ENCODE peak calls at places on chromosomes 2 and 18, in four cellular contexts. I, L, J and Q are unnamed samples.

GRCh38 chr2:226601881-226602280 is 197.7 kb downstream of the IRS1 start:
- DNase-seq in I (no peak), L (no peak), J (no peak), Q (no peak)

GRCh38 chr2:56184500-56184996 is 758 bp downstream of the CCDC85A start:
- DNase-seq in I (no peak), L (no peak), J (peak; percentile 78), Q (peak; percentile 27)

GRCh38 chr2:204705243-204705971 is 160.1 kb downstream of the PARD3B start:
- DNase-seq in I (no peak), L (no peak), J (no peak), Q (no peak)

GRCh38 chr2:186274936-186275575 is 211.0 kb upstream of the ZC3H15 start:
- DNase-seq in I (no peak), L (no peak), J (no peak), Q (no peak)

GRCh38 chr2:216637472-216637871 is 4.3 kb downstream of the IGFBP2 start:
- DNase-seq in I (no peak), L (no peak), J (no peak), Q (no peak)

GRCh38 chr2:241535871-241536639 is 22.5 kb upstream of the BOK start:
- DNase-seq in I (no peak), L (no peak), J (no peak), Q (no peak)

GRCh38 chr2:118496467-118496866 is 351.0 kb downstream of the EN1 start:
- DNase-seq in I (no peak), L (no peak), J (no peak), Q (no peak)

GRCh38 chr2:235041918-235042575 is 90.2 kb downstream of the SH3BP4 start:
- DNase-seq in I (no peak), L (no peak), J (no peak), Q (peak; percentile 37)

GRCh38 chr2:163491850-163492249 is 244.0 kb downstream of the FIGN start:
- DNase-seq in I (no peak), L (no peak), J (no peak), Q (no peak)

GRCh38 chr2:143841935-143842334 is 678.0 kb downstream of the ZEB2 start:
- DNase-seq in I (no peak), L (no peak), J (no peak), Q (no peak)

GRCh38 chr2:225471492-225471891 is 72.0 kb downstream of the NYAP2 start:
- DNase-seq in I (no peak), L (no peak), J (no peak), Q (no peak)

GRCh38 chr2:8171608-8172007 is 510.2 kb upstream of the ID2 start:
- DNase-seq in I (no peak), L (no peak), J (no peak), Q (no peak)

GRCh38 chr2:17190527-17190926 is 327.7 kb downstream of the RAD51AP2 start:
- DNase-seq in I (no peak), L (no peak), J (no peak), Q (no peak)

GRCh38 chr2:184597996-184598312 is 375 bp upstream of the ZNF804A start:
- DNase-seq in I (no peak), L (no peak), J (no peak), Q (no peak)

GRCh38 chr2:143802871-143803650 is 673.8 kb downstream of the ARHGAP15 start:
- DNase-seq in I (no peak), L (no peak), J (no peak), Q (no peak)

GRCh38 chr2:97699765-97700444 is 13.5 kb upstream of the ZAP70 start:
- DNase-seq in I (peak; percentile 46), L (peak; percentile 78), J (no peak), Q (no peak)

GRCh38 chr2:73976803-73977202 is 7.9 kb upstream of the TET3 start:
- DNase-seq in I (no peak), L (no peak), J (no peak), Q (no peak)

GRCh38 chr2:143725425-143725824 is 596.2 kb downstream of the ARHGAP15 start:
- DNase-seq in I (no peak), L (no peak), J (no peak), Q (no peak)

GRCh38 chr2:167966937-167967913 is 280.2 kb downstream of the STK39 start:
- DNase-seq in I (no peak), L (no peak), J (no peak), Q (no peak)

GRCh38 chr2:8477511-8478132 is 204.2 kb upstream of the ID2 start:
- DNase-seq in I (no peak), L (peak; percentile 63), J (no peak), Q (no peak)

GRCh38 chr2:11499081-11499743 is 33.3 kb upstream of the E2F6 start:
- DNase-seq in I (no peak), L (no peak), J (no peak), Q (no peak)

GRCh38 chr18:63213331-63213900 is 106.2 kb downstream of the BCL2 start:
- DNase-seq in I (no peak), L (no peak), J (no peak), Q (no peak)

GRCh38 chr2:42340938-42341636 is 19.9 kb downstream of the COX7A2L start:
- DNase-seq in I (no peak), L (no peak), J (no peak), Q (no peak)

GRCh38 chr2:9984217-9984739 is 32.8 kb downstream of the GRHL1 start:
- DNase-seq in I (no peak), L (no peak), J (no peak), Q (no peak)

GRCh38 chr2:61707984-61708852 is 145.6 kb downstream of the FAM161A start:
- DNase-seq in I (no peak), L (no peak), J (no peak), Q (no peak)

GRCh38 chr2:182540236-182540635 is 113.4 kb upstream of the PDE1A start:
- DNase-seq in I (no peak), L (no peak), J (no peak), Q (no peak)

GRCh38 chr2:29650634-29651097 is 270.7 kb downstream of the ALK start:
- DNase-seq in I (no peak), L (no peak), J (no peak), Q (no peak)

GRCh38 chr2:43370705-43371104 is 144.3 kb upstream of the ZFP36L2 start:
- DNase-seq in I (no peak), L (no peak), J (no peak), Q (no peak)

GRCh38 chr2:112881217-112882000 is 29.6 kb upstream of the IL37 start:
- DNase-seq in I (no peak), L (no peak), J (no peak), Q (no peak)

GRCh38 chr2:10242451-10242850 is 60.3 kb upstream of the HPCAL1 start:
- DNase-seq in I (peak; percentile 11), L (no peak), J (peak; percentile 51), Q (peak; percentile 44)

GRCh38 chr18:56637897-56638231 is 528 bp downstream of the TXNL1 start:
- DNase-seq in I (no peak), L (no peak), J (no peak), Q (peak; percentile 43)

GRCh38 chr2:45191972-45192371 is 182.7 kb upstream of the SIX2 start:
- DNase-seq in I (peak; percentile 47), L (no peak), J (no peak), Q (no peak)

GRCh38 chr2:228548230-228548629 is 366.7 kb upstream of the SPHKAP start:
- DNase-seq in I (no peak), L (no peak), J (no peak), Q (no peak)

GRCh38 chr18:12839526-12840196 is 44.4 kb downstream of the PTPN2 start:
- DNase-seq in I (no peak), L (no peak), J (no peak), Q (no peak)

GRCh38 chr2:202982779-202983491 is 31.7 kb upstream of the NBEAL1 start:
- DNase-seq in I (no peak), L (no peak), J (no peak), Q (no peak)

GRCh38 chr18:41464278-41464677 is 490.8 kb upstream of the PIK3C3 start:
- DNase-seq in I (no peak), L (no peak), J (no peak), Q (no peak)

GRCh38 chr2:152577611-152578010 is 139.7 kb downstream of the PRPF40A start:
- DNase-seq in I (no peak), L (no peak), J (no peak), Q (no peak)

GRCh38 chr2:9178905-9179571 is 27.6 kb upstream of the ASAP2 start:
- DNase-seq in I (peak; percentile 43), L (peak; percentile 76), J (peak; percentile 89), Q (peak; percentile 12)

GRCh38 chr18:27695509-27695908 is 481.4 kb downstream of the CDH2 start:
- DNase-seq in I (no peak), L (no peak), J (no peak), Q (no peak)

GRCh38 chr2:239593965-239594771 is 193.3 kb upstream of the HDAC4 start:
- DNase-seq in I (no peak), L (peak; percentile 28), J (peak; percentile 49), Q (peak; percentile 31)

GRCh38 chr2:106181064-106181463 is 13.0 kb downstream of the UXS1 start:
- DNase-seq in I (no peak), L (no peak), J (no peak), Q (no peak)

GRCh38 chr2:106175084-106175850 is 18.8 kb downstream of the UXS1 start:
- DNase-seq in I (no peak), L (no peak), J (no peak), Q (no peak)

GRCh38 chr2:106176446-106177110 is 17.5 kb downstream of the UXS1 start:
- DNase-seq in I (no peak), L (no peak), J (no peak), Q (no peak)

GRCh38 chr2:106180602-106181001 is 13.5 kb downstream of the UXS1 start:
- DNase-seq in I (no peak), L (no peak), J (no peak), Q (no peak)

DNA sequence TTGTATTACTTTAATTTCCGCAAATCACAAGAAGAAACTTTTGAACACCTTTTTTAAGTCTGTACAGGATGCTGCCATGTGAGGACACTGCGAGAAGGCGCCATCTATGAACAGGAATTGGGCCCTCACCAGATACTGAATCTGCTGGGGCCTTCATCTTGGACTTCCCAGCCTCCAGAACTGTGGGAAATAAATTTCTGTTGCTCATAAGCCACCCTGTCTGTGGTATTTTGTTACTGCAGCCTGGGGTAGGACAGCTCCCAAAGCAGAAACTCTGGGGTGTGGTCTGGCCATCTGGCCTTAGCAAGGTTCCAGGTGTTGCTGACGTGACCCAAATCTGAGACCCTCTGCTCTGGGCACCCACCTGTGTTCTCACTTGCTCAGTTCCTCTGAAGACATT is 16.5 kb downstream of the UXS1 start:
- DNase-seq in I (no peak), L (no peak), J (no peak), Q (no peak)
- TF ChIP-seq CTCF in I (no peak), L (no peak), J (no peak), Q (no peak)

GRCh38 chr2:20216130-20217025 is 8.6 kb downstream of the SDC1 start:
- DNase-seq in I (no peak), L (no peak), J (peak; percentile 63), Q (no peak)
- H3K27ac ChIP-seq in I (no peak overlapping the region), L (no peak overlapping the region), J (peak overlapping the region; percentile 63), Q (no peak overlapping the region)

GRCh38 chr2:157404363-157404762 is 39.5 kb downstream of the CYTIP start:
- DNase-seq in I (no peak), L (peak; percentile 88), J (no peak), Q (no peak)
- H3K4me3 ChIP-seq in I (no peak overlapping the region), L (no peak overlapping the region), J (no peak overlapping the region), Q (no peak overlapping the region)

GRCh38 chr18:54329787-54330186 is 27.9 kb downstream of the STARD6 start:
- DNase-seq in I (no peak), L (no peak), J (no peak), Q (no peak)
- TF ChIP-seq CTCF in I (no peak), L (no peak), J (no peak), Q (no peak)

GRCh38 chr2:233041722-233042323 is 9.4 kb downstream of the NEU2 start:
- DNase-seq in I (no peak), L (no peak), J (no peak), Q (no peak)
- H3K27ac ChIP-seq in I (no peak overlapping the region), L (no peak overlapping the region), J (no peak overlapping the region), Q (no peak overlapping the region)